ENCODE peak calls at places on chromosomes 2 and 18, in eight cellular contexts. One of them, this sample, is unnamed.
A peak's percentile ranks its signal among the peaks of the same experiment; 100 is the strongest.

GRCh38 chr18:59900222-59901128 is 679 bp downstream of the PMAIP1 start:
- DNase-seq in GM19239: no peak
- DNase-seq in GM23338: peak; percentile 85
- DNase-seq in naive thymus-derived CD4-positive, alpha-beta T cell: peak; percentile 56
- DNase-seq in epithelial cell of esophagus: peak; percentile 76
- DNase-seq in cardiac fibroblast: peak; percentile 82
- DNase-seq in activated T-helper 9 cell treated with anti-CD3 and anti-CD28 coated beads, Interleukin-2, amount 50 U/mL, for 16 hours: peak; percentile 48
- DNase-seq in NCI-H2081: peak; percentile 64
- DNase-seq in this sample: peak; percentile 25

GRCh38 chr2:168552450-168552856 is 96.4 kb downstream of the CERS6 start:
- DNase-seq in GM19239: peak; percentile 29
- DNase-seq in GM23338: peak; percentile 97
- DNase-seq in naive thymus-derived CD4-positive, alpha-beta T cell: no peak
- DNase-seq in epithelial cell of esophagus: no peak
- DNase-seq in cardiac fibroblast: no peak
- DNase-seq in activated T-helper 9 cell treated with anti-CD3 and anti-CD28 coated beads, Interleukin-2, amount 50 U/mL, for 16 hours: no peak
- DNase-seq in NCI-H2081: peak; percentile 88
- DNase-seq in this sample: peak; percentile 37

GRCh38 chr2:20484810-20485611 is 38.1 kb downstream of the RHOB start:
- DNase-seq in GM19239: no peak
- DNase-seq in GM23338: no peak
- DNase-seq in naive thymus-derived CD4-positive, alpha-beta T cell: no peak
- DNase-seq in epithelial cell of esophagus: no peak
- DNase-seq in cardiac fibroblast: no peak
- DNase-seq in activated T-helper 9 cell treated with anti-CD3 and anti-CD28 coated beads, Interleukin-2, amount 50 U/mL, for 16 hours: no peak
- DNase-seq in NCI-H2081: no peak
- DNase-seq in this sample: no peak

GRCh38 chr2:215884741-215885140 is 128.6 kb downstream of the MREG start:
- DNase-seq in GM19239: no peak
- DNase-seq in GM23338: no peak
- DNase-seq in naive thymus-derived CD4-positive, alpha-beta T cell: no peak
- DNase-seq in epithelial cell of esophagus: no peak
- DNase-seq in cardiac fibroblast: peak; percentile 87
- DNase-seq in activated T-helper 9 cell treated with anti-CD3 and anti-CD28 coated beads, Interleukin-2, amount 50 U/mL, for 16 hours: no peak
- DNase-seq in NCI-H2081: no peak
- DNase-seq in this sample: no peak

GRCh38 chr18:3605562-3606443 is 155.8 kb downstream of the TGIF1 start:
- DNase-seq in GM19239: no peak
- DNase-seq in GM23338: peak; percentile 42
- DNase-seq in naive thymus-derived CD4-positive, alpha-beta T cell: peak; percentile 44
- DNase-seq in epithelial cell of esophagus: no peak
- DNase-seq in cardiac fibroblast: peak; percentile 71
- DNase-seq in activated T-helper 9 cell treated with anti-CD3 and anti-CD28 coated beads, Interleukin-2, amount 50 U/mL, for 16 hours: no peak
- DNase-seq in NCI-H2081: no peak
- DNase-seq in this sample: peak; percentile 27

GRCh38 chr2:181072486-181072885 is 92.1 kb downstream of the UBE2E3 start:
- DNase-seq in GM19239: no peak
- DNase-seq in GM23338: no peak
- DNase-seq in naive thymus-derived CD4-positive, alpha-beta T cell: no peak
- DNase-seq in epithelial cell of esophagus: peak; percentile 36
- DNase-seq in cardiac fibroblast: peak; percentile 73
- DNase-seq in activated T-helper 9 cell treated with anti-CD3 and anti-CD28 coated beads, Interleukin-2, amount 50 U/mL, for 16 hours: no peak
- DNase-seq in NCI-H2081: no peak
- DNase-seq in this sample: no peak

GRCh38 chr18:54134053-54134452 is 90.4 kb downstream of the MBD2 start:
- DNase-seq in GM19239: no peak
- DNase-seq in GM23338: no peak
- DNase-seq in naive thymus-derived CD4-positive, alpha-beta T cell: no peak
- DNase-seq in epithelial cell of esophagus: peak; percentile 67
- DNase-seq in cardiac fibroblast: no peak
- DNase-seq in activated T-helper 9 cell treated with anti-CD3 and anti-CD28 coated beads, Interleukin-2, amount 50 U/mL, for 16 hours: no peak
- DNase-seq in NCI-H2081: no peak
- DNase-seq in this sample: no peak

GRCh38 chr2:12544221-12544558 is 172.5 kb upstream of the TRIB2 start:
- DNase-seq in GM19239: no peak
- DNase-seq in GM23338: no peak
- DNase-seq in naive thymus-derived CD4-positive, alpha-beta T cell: no peak
- DNase-seq in epithelial cell of esophagus: no peak
- DNase-seq in cardiac fibroblast: no peak
- DNase-seq in activated T-helper 9 cell treated with anti-CD3 and anti-CD28 coated beads, Interleukin-2, amount 50 U/mL, for 16 hours: no peak
- DNase-seq in NCI-H2081: no peak
- DNase-seq in this sample: no peak

GRCh38 chr2:223884399-223884798 is 47.0 kb upstream of the AP1S3 start:
- DNase-seq in GM19239: no peak
- DNase-seq in GM23338: no peak
- DNase-seq in naive thymus-derived CD4-positive, alpha-beta T cell: no peak
- DNase-seq in epithelial cell of esophagus: no peak
- DNase-seq in cardiac fibroblast: peak; percentile 76
- DNase-seq in activated T-helper 9 cell treated with anti-CD3 and anti-CD28 coated beads, Interleukin-2, amount 50 U/mL, for 16 hours: no peak
- DNase-seq in NCI-H2081: no peak
- DNase-seq in this sample: no peak